ENCODE peak calls at places on chromosomes 3 and 15, in four cellular contexts. Z is activated gamma-delta T cell treated with Interleukin-2 at 50 U/mL for 16 hours, X is NCI-H2107, J is AG04450. C is an unnamed sample.

GRCh38 chr15:82132742-82133141 is 86.9 kb upstream of the MEX3B start:
- DNase-seq in Z (no peak), J (peak), X (no peak), C (peak)

GRCh38 chr15:78044407-78045155 is 32.9 kb downstream of the TBC1D2B start:
- DNase-seq in J (no peak), Z (no peak), X (no peak), C (no peak)

GRCh38 chr3:169769287-169770181 is at the start of gene ACTRT3:
- DNase-seq in X (no peak), Z (peak), J (no peak), C (no peak)

GRCh38 chr15:74780983-74781672 is 752 bp upstream of the CSK start:
- DNase-seq in Z (no peak), J (no peak), X (no peak), C (no peak)

GRCh38 chr3:6697722-6698121 is 163.2 kb upstream of the GRM7 start:
- DNase-seq in Z (no peak), X (no peak), J (no peak), C (no peak)

GRCh38 chr3:127473244-127474024 is 117.1 kb downstream of the TPRA1 start:
- DNase-seq in Z (no peak), X (peak), J (no peak), C (no peak)

GRCh38 chr15:40775740-40776536 is 6.2 kb downstream of the C15orf62 start:
- DNase-seq in Z (no peak), J (no peak), X (no peak), C (no peak)

GRCh38 chr3:115830764-115831395 is 207.6 kb downstream of the GAP43 start:
- DNase-seq in X (no peak), J (no peak), Z (no peak), C (no peak)

GRCh38 chr3:49914906-49915305 is 11.2 kb upstream of the MST1R start:
- DNase-seq in X (no peak), Z (no peak), J (no peak), C (no peak)

GRCh38 chr3:30549600-30549999 is 56.8 kb upstream of the TGFBR2 start:
- DNase-seq in J (no peak), Z (no peak), X (no peak), C (no peak)

GRCh38 chr3:195551381-195551978 is 8.4 kb upstream of the PPP1R2 start:
- DNase-seq in X (no peak), J (no peak), Z (no peak), C (no peak)

GRCh38 chr15:80404719-80405553 is 754 bp downstream of the ARNT2 start:
- DNase-seq in X (no peak), J (no peak), Z (no peak), C (peak)

GRCh38 chr15:45666119-45666875 is 31.5 kb downstream of the SQOR start:
- DNase-seq in J (no peak), Z (no peak), X (no peak), C (no peak)

GRCh38 chr15:100158368-100158767 is 183.4 kb downstream of the ADAMTS17 start:
- DNase-seq in J (no peak), X (no peak), Z (no peak), C (no peak)

GRCh38 chr15:59654043-59654442 is 3.3 kb downstream of the GTF2A2 start:
- DNase-seq in X (no peak), Z (no peak), J (no peak), C (no peak)

GRCh38 chr3:188700497-188700896 is 471.3 kb upstream of the TPRG1 start:
- DNase-seq in X (no peak), J (no peak), Z (no peak), C (no peak)

GRCh38 chr15:59174846-59175831 is 31.5 kb upstream of the LDHAL6B start:
- DNase-seq in Z (no peak), J (peak), X (no peak), C (peak)

GRCh38 chr3:29759021-29759359 is 478.1 kb downstream of the RBMS3 start:
- DNase-seq in J (peak), Z (no peak), X (no peak), C (peak)

GRCh38 chr3:43659250-43659880 is 31.4 kb upstream of the ABHD5 start:
- DNase-seq in X (no peak), J (no peak), Z (no peak), C (no peak)

GRCh38 chr3:176855213-176855612 is 342.1 kb downstream of the TBL1XR1 start:
- DNase-seq in J (no peak), Z (no peak), X (no peak), C (no peak)

GRCh38 chr15:66679657-66680108 is 22.4 kb upstream of the SMAD6 start:
- DNase-seq in Z (no peak), X (no peak), J (no peak), C (no peak)

GRCh38 chr3:187616307-187616939 is 53.8 kb downstream of the SST start:
- DNase-seq in X (peak), J (peak), Z (peak), C (peak)

GRCh38 chr3:128113817-128114794 is 9.5 kb downstream of the RUVBL1 start:
- DNase-seq in Z (no peak), X (no peak), J (no peak), C (no peak)

GRCh38 chr15:33098082-33099058 is 96.1 kb downstream of the FMN1 start:
- DNase-seq in Z (no peak), J (no peak), X (no peak), C (peak)

GRCh38 chr15:82313446-82313845 is 35.8 kb downstream of the GOLGA6L10 start:
- DNase-seq in J (no peak), Z (no peak), X (no peak), C (no peak)

GRCh38 chr3:66527253-66527652 is 26.4 kb upstream of the LRIG1 start:
- DNase-seq in X (no peak), J (no peak), Z (no peak), C (no peak)

GRCh38 chr3:168249048-168249538 is 153.4 kb upstream of the GOLIM4 start:
- DNase-seq in X (no peak), Z (no peak), J (no peak), C (peak)

GRCh38 chr3:88984832-88985231 is 122.6 kb upstream of the EPHA3 start:
- DNase-seq in J (no peak), Z (no peak), X (no peak), C (no peak)

GRCh38 chr3:190586631-190587000 is 72.7 kb downstream of the IL1RAP start:
- DNase-seq in J (no peak), Z (no peak), X (no peak), C (peak)

GRCh38 chr3:170038434-170039110 is 777 bp downstream of the GPR160 start:
- DNase-seq in X (no peak), Z (peak), J (no peak), C (no peak)

GRCh38 chr15:52247032-52247431 is 48.6 kb downstream of the MYO5C start:
- DNase-seq in X (no peak), Z (no peak), J (peak), C (peak)

GRCh38 chr15:62608369-62608768 is 434.2 kb upstream of the TPM1 start:
- DNase-seq in X (no peak), Z (no peak), J (no peak), C (no peak)

GRCh38 chr3:49607105-49607591 is 52.9 kb downstream of the BSN start:
- DNase-seq in X (no peak), Z (no peak), J (no peak), C (no peak)

GRCh38 chr3:144182501-144182900 is 210.9 kb downstream of the DIPK2A start:
- DNase-seq in J (no peak), Z (no peak), X (no peak), C (no peak)

GRCh38 chr3:133821767-133822638 is 16.4 kb downstream of the SRPRB start:
- DNase-seq in Z (no peak), X (no peak), J (peak), C (peak)

GRCh38 chr3:10378246-10378645 is 57.3 kb upstream of the SEC13 start:
- DNase-seq in X (no peak), J (no peak), Z (no peak), C (no peak)

GRCh38 chr3:59313365-59313764 is 263.5 kb upstream of the CFAP20DC start:
- DNase-seq in Z (no peak), J (no peak), X (no peak), C (peak)

GRCh38 chr3:62131620-62132019 is 241.7 kb downstream of the FEZF2 start:
- DNase-seq in J (no peak), X (no peak), Z (no peak), C (no peak)

GRCh38 chr3:44363591-44363990 is 25.0 kb downstream of the TCAIM start:
- DNase-seq in Z (no peak), J (no peak), X (no peak), C (no peak)